ENCODE peak calls at places on chromosomes 6 and 20, in six cellular contexts. H is K562, J is sigmoid colon, A is A549, B is tibial nerve, Q is ovary. V is an unnamed sample. For H3K4me1, the result is how much of the 10 kb centered on the place peaks cover.

GRCh38 chr20:49344975-49345374 is 67.1 kb upstream of the ZNFX1 start:
- DNase-seq in J (peak), Q (no peak), A (peak), H (no peak), B (peak), V (peak)

GRCh38 chr6:156685823-156686428 is 91.3 kb upstream of the ARID1B start:
- DNase-seq in H (no peak), A (no peak), Q (no peak), J (no peak), B (no peak), V (no peak)

GRCh38 chr6:165677091-165677490 is 14.1 kb upstream of the PDE10A start:
- DNase-seq in A (no peak), H (no peak), Q (no peak), J (no peak), B (no peak), V (no peak)

GRCh38 chr20:45097485-45098095 is 3.3 kb downstream of the KCNS1 start:
- DNase-seq in J (no peak), A (peak), B (no peak), H (no peak), Q (no peak), V (no peak)

GRCh38 chr20:18705490-18705889 is 108.1 kb upstream of the SCP2D1 start:
- DNase-seq in Q (no peak), J (no peak), B (no peak), H (no peak), A (no peak), V (no peak)

GRCh38 chr6:38673397-38674165 is 29.4 kb downstream of the GLO1 start:
- DNase-seq in H (no peak), J (no peak), B (no peak), Q (no peak), A (no peak), V (no peak)

GRCh38 chr6:42047790-42048405 is 2.4 kb upstream of the TAF8 start:
- DNase-seq in B (no peak), H (no peak), A (no peak), Q (peak), J (peak), V (no peak)

GRCh38 chr6:37994238-37994637 is 174.7 kb downstream of the ZFAND3 start:
- DNase-seq in H (no peak), Q (no peak), A (no peak), B (no peak), J (no peak), V (no peak)

GRCh38 chr20:57294558-57294957 is 28.1 kb upstream of the BMP7 start:
- DNase-seq in J (no peak), H (no peak), A (no peak), B (no peak), Q (no peak), V (no peak)

GRCh38 chr20:57441510-57442154 is 50.4 kb downstream of the RBM38 start:
- DNase-seq in H (no peak), J (no peak), Q (no peak), B (no peak), A (no peak), V (no peak)

GRCh38 chr6:27494987-27495385 is 22.1 kb upstream of the ZNF184 start:
- DNase-seq in H (no peak), J (no peak), Q (no peak), B (no peak), A (no peak), V (no peak)

GRCh38 chr6:87277123-87277522 is 45.3 kb upstream of the SMIM8 start:
- DNase-seq in J (no peak), H (no peak), A (peak), Q (no peak), B (no peak), V (no peak)

GRCh38 chr20:21368791-21369190 is 28.5 kb downstream of the NKX2-4 start:
- DNase-seq in B (no peak), Q (no peak), H (no peak), A (no peak), J (no peak), V (no peak)

GRCh38 chr6:136249336-136249735 is 775 bp downstream of the MTFR2 start:
- DNase-seq in J (no peak), H (no peak), Q (no peak), A (no peak), B (no peak), V (no peak)

GRCh38 chr6:42038163-42038562 is 12.2 kb upstream of the TAF8 start:
- DNase-seq in B (no peak), Q (no peak), H (no peak), J (no peak), A (no peak), V (no peak)

GRCh38 chr6:170028629-170029345 is 262.1 kb downstream of the DLL1 start:
- DNase-seq in J (peak), H (no peak), A (no peak), B (no peak), Q (no peak), V (peak)

GRCh38 chr6:156427345-156427744 is 349.8 kb upstream of the ARID1B start:
- DNase-seq in A (peak), H (no peak), J (no peak), Q (no peak), B (peak), V (peak)

GRCh38 chr6:108801331-108801730 is 46.9 kb upstream of the ARMC2 start:
- DNase-seq in A (no peak), B (no peak), H (no peak), J (no peak), Q (no peak), V (no peak)

GRCh38 chr20:54231006-54231405 is 23.1 kb downstream of the PFDN4 start:
- DNase-seq in J (no peak), Q (no peak), H (no peak), A (no peak), B (no peak), V (no peak)

GRCh38 chr20:57391439-57392129 is 388 bp downstream of the RBM38 start:
- DNase-seq in J (peak), Q (peak), A (no peak), H (peak), B (no peak), V (no peak)

GRCh38 chr6:142714956-142715355 is 230.0 kb downstream of the HIVEP2 start:
- DNase-seq in A (no peak), H (no peak), Q (no peak), B (no peak), J (no peak), V (no peak)

GRCh38 chr6:136582702-136583471 is 32.7 kb upstream of the MAP7 start:
- DNase-seq in H (peak), B (no peak), Q (no peak), A (peak), J (no peak), V (no peak)

GRCh38 chr20:41654884-41655283 is 36.7 kb upstream of the CHD6 start:
- DNase-seq in H (no peak), B (no peak), A (no peak), Q (no peak), J (no peak), V (no peak)

GRCh38 chr6:157518399-157519250 is 137.6 kb downstream of the ZDHHC14 start:
- DNase-seq in A (peak), H (peak), J (no peak), B (no peak), Q (peak), V (peak)

GRCh38 chr6:52909531-52909930 is at the start of gene GSTA3:
- DNase-seq in Q (no peak), B (no peak), A (no peak), J (no peak), H (peak), V (no peak)

GRCh38 chr20:36792422-36792821 is 18.9 kb upstream of the DSN1 start:
- DNase-seq in B (no peak), Q (peak), J (no peak), A (peak), H (no peak), V (no peak)

GRCh38 chr6:129886401-129887155 is 25.5 kb upstream of the TMEM244 start:
- DNase-seq in B (no peak), H (no peak), Q (no peak), A (no peak), J (no peak), V (no peak)

GRCh38 chr6:129884211-129884610 is 23.1 kb upstream of the TMEM244 start:
- DNase-seq in A (no peak), Q (no peak), J (no peak), B (no peak), H (no peak), V (no peak)

GRCh38 chr6:129882510-129883023 is 21.5 kb upstream of the TMEM244 start:
- DNase-seq in A (no peak), Q (no peak), J (no peak), B (no peak), H (no peak), V (no peak)
- TF ChIP-seq EP300 in A (no peak), Q (no peak), J (no peak), B (no peak), H (no peak), V (no peak)

GRCh38 chr6:34300332-34300751 is 51.5 kb upstream of the SMIM29 start:
- DNase-seq in J (no peak), Q (no peak), B (no peak), H (no peak), A (no peak), V (no peak)

GRCh38 chr6:34304164-34304563 is 55.4 kb upstream of the SMIM29 start:
- DNase-seq in A (no peak), J (no peak), H (no peak), B (no peak), Q (no peak), V (no peak)

GRCh38 chr6:34302929-34303328 is 54.1 kb upstream of the SMIM29 start:
- DNase-seq in Q (no peak), B (no peak), J (no peak), A (no peak), H (no peak), V (no peak)

GRCh38 chr6:34298941-34299340 is 50.1 kb upstream of the SMIM29 start:
- DNase-seq in H (no peak), Q (no peak), A (no peak), B (no peak), J (no peak), V (no peak)

GRCh38 chr6:34301408-34301807 is 52.6 kb upstream of the SMIM29 start:
- DNase-seq in A (no peak), B (no peak), J (peak), H (no peak), Q (peak), V (no peak)
- H3K4me1 ChIP-seq in A (under half), B (under half), J (under half), H (under half), Q (under half), V (under half)

GRCh38 chr6:160378886-160379285 is 30.7 kb downstream of the SLC22A3 start:
- DNase-seq in J (no peak), Q (no peak), B (no peak), H (no peak), A (no peak), V (no peak)
- H3K27ac ChIP-seq in J (no peak), Q (no peak), B (no peak), H (no peak), A (peak), V (peak)

DNA sequence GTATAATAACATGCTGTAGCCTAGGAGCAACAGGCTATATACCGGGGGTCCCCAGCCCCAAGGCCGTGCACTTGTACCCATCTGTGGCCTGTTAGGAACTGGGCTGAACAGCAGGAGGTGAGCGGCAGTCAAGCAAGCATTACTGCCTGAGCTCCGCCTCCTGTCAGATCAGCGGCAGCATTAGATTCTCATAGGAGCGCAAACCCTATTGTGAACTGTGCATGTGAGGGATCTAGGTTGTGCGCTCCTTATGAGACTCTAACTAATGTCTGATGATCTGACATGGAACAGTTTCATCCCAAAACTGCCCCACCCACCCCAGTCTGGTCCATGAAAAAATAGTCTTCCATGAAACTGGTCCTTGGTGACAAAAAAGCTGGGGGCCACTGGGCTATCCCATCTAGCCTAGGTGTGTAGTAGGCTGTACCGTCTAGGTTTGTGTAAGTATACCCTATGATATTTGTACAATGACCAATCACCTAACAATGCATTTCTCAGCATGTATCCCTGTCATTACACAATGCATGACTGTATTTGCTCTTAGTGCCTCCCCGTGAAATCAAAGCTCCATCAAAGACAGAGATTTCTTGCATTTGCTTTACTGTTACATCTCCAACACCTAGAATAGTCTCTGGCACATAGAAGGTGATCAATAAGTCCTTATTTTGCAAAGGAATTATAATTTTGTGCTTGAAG is 30.8 kb downstream of the NHSL1 start:
- DNase-seq in A (peak), B (no peak), H (no peak), Q (no peak), J (no peak), V (no peak)
- TF ChIP-seq EP300 in A (peak), B (no peak), H (no peak), Q (no peak), J (no peak), V (no peak)

GRCh38 chr20:50548396-50548795 is 38.2 kb downstream of the PTPN1 start:
- DNase-seq in J (no peak), H (no peak), B (no peak), A (no peak), Q (no peak), V (no peak)
- H3K4me1 ChIP-seq in J (under half), H (under half), B (under half), A (under half), Q (under half), V (under half)

DNA sequence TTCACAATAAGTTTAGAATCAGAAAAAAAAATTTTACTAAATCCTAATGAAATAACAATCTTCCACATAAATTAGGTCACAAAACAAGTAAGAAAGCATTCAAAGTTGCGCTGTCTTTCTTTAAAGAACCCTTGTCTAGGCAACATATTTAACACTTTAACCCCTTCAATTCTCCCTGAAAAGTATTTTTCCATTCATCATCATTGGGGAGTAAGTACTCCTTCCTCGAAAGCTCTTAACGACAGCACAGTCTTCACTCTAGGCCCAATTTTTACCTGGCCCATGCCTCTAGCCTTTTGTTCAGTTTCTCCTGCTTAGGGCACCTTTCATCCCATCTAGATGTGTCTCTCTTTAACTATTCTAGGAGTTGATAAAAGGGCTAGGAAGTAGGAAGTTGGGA is 2.6 kb downstream of the TSPYL1 start:
- DNase-seq in Q (no peak), A (no peak), B (no peak), J (no peak), H (no peak), V (no peak)
- H3K27ac ChIP-seq in Q (no peak), A (no peak), B (peak), J (peak), H (peak), V (no peak)

DNA sequence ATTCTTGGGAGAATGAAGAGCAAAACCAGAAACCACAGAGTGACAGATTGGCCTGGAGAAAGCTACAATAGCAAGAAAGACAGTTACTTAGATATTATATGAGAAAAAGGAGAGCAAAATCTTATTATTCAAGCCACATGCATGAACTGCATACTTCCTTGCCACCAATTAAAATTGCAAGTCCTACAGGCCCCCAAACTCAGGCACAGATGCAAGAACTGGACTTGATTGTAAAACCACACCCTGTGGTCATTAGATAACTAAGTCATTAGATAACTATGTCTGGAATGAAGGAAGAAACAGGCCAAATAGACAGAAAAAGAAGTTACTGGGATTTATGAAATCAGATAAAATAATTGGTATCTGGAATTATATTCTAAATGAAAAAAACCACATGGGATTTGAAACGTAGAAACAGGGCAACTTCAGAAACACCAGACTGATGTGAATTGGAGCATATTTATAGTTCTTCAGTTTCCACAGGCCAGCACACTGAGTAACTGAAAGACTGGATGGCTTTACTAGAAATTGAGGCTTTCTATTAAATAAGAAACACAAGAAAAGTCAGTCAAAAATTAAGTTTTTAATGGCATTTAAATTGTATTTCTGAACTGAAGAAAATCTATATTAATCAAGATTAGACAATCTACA is 49.4 kb upstream of the CARMIL1 start:
- DNase-seq in A (peak), Q (no peak), H (no peak), B (no peak), J (no peak), V (no peak)
- TF ChIP-seq EP300 in A (no peak), Q (no peak), H (no peak), B (no peak), J (no peak), V (no peak)

GRCh38 chr6:167855825-167856425 is 29.2 kb downstream of the AFDN start:
- DNase-seq in B (no peak), J (peak), Q (no peak), A (peak), H (peak), V (no peak)
- H3K4me1 ChIP-seq in B (under half), J (half or more), Q (under half), A (under half), H (half or more), V (under half)

DNA sequence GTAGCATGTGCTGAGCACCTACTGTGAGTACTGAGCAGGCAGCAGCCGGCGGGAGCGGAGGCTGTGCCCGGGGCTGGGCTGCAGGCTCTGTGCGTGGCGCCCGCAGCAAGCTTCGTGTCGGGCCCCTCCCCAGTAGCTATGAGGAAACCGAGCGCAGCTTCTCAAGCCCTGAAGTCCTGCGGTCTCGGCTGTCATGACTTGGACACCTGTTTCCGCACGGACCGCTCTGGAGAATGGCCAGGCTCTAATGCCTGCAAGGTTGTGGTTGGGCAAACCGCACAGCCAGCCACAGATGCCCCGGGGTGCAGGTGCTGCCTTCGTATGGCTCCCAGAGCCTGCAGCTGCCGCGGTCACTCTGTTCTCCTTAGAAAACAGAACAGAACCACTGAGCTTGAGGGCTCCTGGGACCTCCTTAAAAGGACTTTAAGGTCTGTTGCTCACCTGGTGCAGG is 33.7 kb downstream of the PYGB start:
- DNase-seq in J (peak), H (no peak), B (peak), A (no peak), Q (peak), V (peak)
- H3K27ac ChIP-seq in J (peak), H (no peak), B (no peak), A (no peak), Q (no peak), V (no peak)

GRCh38 chr6:25971187-25971811 is 8.7 kb downstream of the TRIM38 start:
- DNase-seq in Q (no peak), H (peak), B (no peak), A (peak), J (no peak), V (no peak)
- TF ChIP-seq EP300 in Q (no peak), H (peak), B (no peak), A (no peak), J (no peak), V (no peak)